ENCODE peak calls at places on chromosomes 12 and 14, in five cellular contexts. One of them, this sample, is unnamed.

GRCh38 chr12:91065377-91065776 is 7.6 kb upstream of the KERA start:
- DNase-seq in activated T-cell treated with anti-CD3 and anti-CD28 coated beads for 1 hour: no peak
- DNase-seq in OCI-M1: no peak
- DNase-seq in CD4-positive, alpha-beta memory T cell: no peak
- DNase-seq in lower lobe of right lung: no peak
- DNase-seq in this sample: no peak

GRCh38 chr12:53825246-53826081 is 73.7 kb upstream of the CISTR start:
- DNase-seq in activated T-cell treated with anti-CD3 and anti-CD28 coated beads for 1 hour: no peak
- DNase-seq in OCI-M1: no peak
- DNase-seq in CD4-positive, alpha-beta memory T cell: no peak
- DNase-seq in lower lobe of right lung: no peak
- DNase-seq in this sample: no peak

GRCh38 chr14:95117937-95118726 is 39.2 kb downstream of the DICER1 start:
- DNase-seq in activated T-cell treated with anti-CD3 and anti-CD28 coated beads for 1 hour: no peak
- DNase-seq in OCI-M1: no peak
- DNase-seq in CD4-positive, alpha-beta memory T cell: no peak
- DNase-seq in lower lobe of right lung: no peak
- DNase-seq in this sample: no peak

GRCh38 chr14:89767861-89768268 is 186.7 kb downstream of the EFCAB11 start:
- DNase-seq in activated T-cell treated with anti-CD3 and anti-CD28 coated beads for 1 hour: peak
- DNase-seq in OCI-M1: peak
- DNase-seq in CD4-positive, alpha-beta memory T cell: peak
- DNase-seq in lower lobe of right lung: no peak
- DNase-seq in this sample: peak

GRCh38 chr12:94553130-94553519 is 93.5 kb upstream of the CEP83 start:
- DNase-seq in activated T-cell treated with anti-CD3 and anti-CD28 coated beads for 1 hour: no peak
- DNase-seq in OCI-M1: no peak
- DNase-seq in CD4-positive, alpha-beta memory T cell: no peak
- DNase-seq in lower lobe of right lung: no peak
- DNase-seq in this sample: peak

GRCh38 chr12:112514926-112515642 is 96.3 kb downstream of the PTPN11 start:
- DNase-seq in activated T-cell treated with anti-CD3 and anti-CD28 coated beads for 1 hour: no peak
- DNase-seq in OCI-M1: no peak
- DNase-seq in CD4-positive, alpha-beta memory T cell: no peak
- DNase-seq in lower lobe of right lung: no peak
- DNase-seq in this sample: peak

GRCh38 chr14:58455593-58456265 is 28.2 kb downstream of the KIAA0586 start:
- DNase-seq in activated T-cell treated with anti-CD3 and anti-CD28 coated beads for 1 hour: no peak
- DNase-seq in OCI-M1: no peak
- DNase-seq in CD4-positive, alpha-beta memory T cell: no peak
- DNase-seq in lower lobe of right lung: no peak
- DNase-seq in this sample: peak

GRCh38 chr12:79441534-79441933 is 249.2 kb downstream of the PAWR start:
- DNase-seq in activated T-cell treated with anti-CD3 and anti-CD28 coated beads for 1 hour: no peak
- DNase-seq in OCI-M1: no peak
- DNase-seq in CD4-positive, alpha-beta memory T cell: no peak
- DNase-seq in lower lobe of right lung: no peak
- DNase-seq in this sample: no peak

GRCh38 chr12:49823951-49824350 is 4.3 kb downstream of the NCKAP5L start:
- DNase-seq in activated T-cell treated with anti-CD3 and anti-CD28 coated beads for 1 hour: no peak
- DNase-seq in OCI-M1: no peak
- DNase-seq in CD4-positive, alpha-beta memory T cell: no peak
- DNase-seq in lower lobe of right lung: no peak
- DNase-seq in this sample: no peak

GRCh38 chr14:61751475-61751989 is 10.7 kb upstream of the SNAPC1 start:
- DNase-seq in activated T-cell treated with anti-CD3 and anti-CD28 coated beads for 1 hour: no peak
- DNase-seq in OCI-M1: no peak
- DNase-seq in CD4-positive, alpha-beta memory T cell: no peak
- DNase-seq in lower lobe of right lung: no peak
- DNase-seq in this sample: no peak

GRCh38 chr12:121390856-121391255 is 9.1 kb upstream of the RNF34 start:
- DNase-seq in activated T-cell treated with anti-CD3 and anti-CD28 coated beads for 1 hour: no peak
- DNase-seq in OCI-M1: no peak
- DNase-seq in CD4-positive, alpha-beta memory T cell: no peak
- DNase-seq in lower lobe of right lung: no peak
- DNase-seq in this sample: no peak

GRCh38 chr12:22971771-22972191 is 346.8 kb downstream of the ETNK1 start:
- DNase-seq in activated T-cell treated with anti-CD3 and anti-CD28 coated beads for 1 hour: no peak
- DNase-seq in OCI-M1: no peak
- DNase-seq in CD4-positive, alpha-beta memory T cell: no peak
- DNase-seq in lower lobe of right lung: no peak
- DNase-seq in this sample: no peak

GRCh38 chr14:29724991-29725390 is 202.7 kb downstream of the PRKD1 start:
- DNase-seq in activated T-cell treated with anti-CD3 and anti-CD28 coated beads for 1 hour: no peak
- DNase-seq in OCI-M1: peak
- DNase-seq in CD4-positive, alpha-beta memory T cell: no peak
- DNase-seq in lower lobe of right lung: no peak
- DNase-seq in this sample: no peak

GRCh38 chr12:114823701-114824100 is 139.7 kb upstream of the TBX3 start:
- DNase-seq in activated T-cell treated with anti-CD3 and anti-CD28 coated beads for 1 hour: no peak
- DNase-seq in OCI-M1: no peak
- DNase-seq in CD4-positive, alpha-beta memory T cell: no peak
- DNase-seq in lower lobe of right lung: no peak
- DNase-seq in this sample: no peak